ENCODE peak calls at places on chromosomes 3 and 15, in eight cellular contexts. K is epithelial cell of esophagus; W is CD8-positive, alpha-beta T cell; F is stimulated activated CD8-positive, alpha-beta memory T cell treated with anti-CD3 and anti-CD28 coated beads, Interleukin-15, amount 100 ng/mL, for 1 hour; M is astrocyte; N is amniotic stem cell; J is NCI-H1105 treated with DMSO at 0.1 percent for 48 hours; L is NCI-H446 treated with DMSO at 0.1 percent for 48 hours. U is an unnamed sample.
A peak's percentile ranks its signal among the peaks of the same experiment; 100 is the strongest.

GRCh38 chr3:130849111-130849552 is 44.8 kb upstream of the ATP2C1 start:
- DNase-seq in K (peak; percentile 36), W (no peak), F (no peak), M (no peak), N (no peak), J (peak; percentile 96), L (no peak), U (no peak)

GRCh38 chr3:58073315-58074125 is 65.3 kb downstream of the FLNB start:
- DNase-seq in K (no peak), W (no peak), F (no peak), M (peak; percentile 71), N (no peak), J (no peak), L (no peak), U (no peak)

GRCh38 chr15:101258238-101259144 is 6.6 kb upstream of the CHSY1 start:
- DNase-seq in K (peak; percentile 75), W (peak; percentile 45), F (peak; percentile 37), M (peak; percentile 46), N (peak; percentile 47), J (peak; percentile 75), L (peak; percentile 5), U (no peak)

GRCh38 chr15:90642464-90643300 is 74.5 kb upstream of the BLM start:
- DNase-seq in K (no peak), W (no peak), F (no peak), M (no peak), N (no peak), J (no peak), L (no peak), U (no peak)

GRCh38 chr15:98609144-98609852 is 39.0 kb upstream of the IGF1R start:
- DNase-seq in K (peak; percentile 77), W (no peak), F (no peak), M (peak; percentile 57), N (no peak), J (no peak), L (no peak), U (no peak)

GRCh38 chr15:52819253-52819652 is 29.1 kb upstream of the ONECUT1 start:
- DNase-seq in K (no peak), W (no peak), F (no peak), M (no peak), N (no peak), J (no peak), L (no peak), U (no peak)

GRCh38 chr3:63927623-63928280 is 15.6 kb upstream of the SCAANT1 start:
- DNase-seq in K (no peak), W (no peak), F (no peak), M (no peak), N (no peak), J (no peak), L (no peak), U (no peak)

GRCh38 chr3:93969443-93969842 is 4.3 kb downstream of the PROS1 start:
- DNase-seq in K (peak; percentile 68), W (no peak), F (no peak), M (peak; percentile 49), N (no peak), J (no peak), L (peak; percentile 9), U (no peak)

GRCh38 chr3:112769624-112770023 is 77.0 kb downstream of the CD200R1L start:
- DNase-seq in K (peak; percentile 73), W (no peak), F (no peak), M (peak; percentile 58), N (no peak), J (no peak), L (no peak), U (no peak)

GRCh38 chr3:147423601-147424324 is 14.6 kb downstream of the ZIC1 start:
- DNase-seq in K (no peak), W (no peak), F (no peak), M (no peak), N (no peak), J (no peak), L (no peak), U (no peak)

GRCh38 chr3:4596596-4596995 is 103.4 kb downstream of the ITPR1 start:
- DNase-seq in K (no peak), W (no peak), F (no peak), M (no peak), N (no peak), J (no peak), L (no peak), U (no peak)

GRCh38 chr3:116579843-116580242 is 129.7 kb upstream of the TUSC7 start:
- DNase-seq in K (peak; percentile 25), W (no peak), F (no peak), M (peak; percentile 5), N (no peak), J (no peak), L (no peak), U (no peak)

GRCh38 chr15:101689901-101690300 is 34.4 kb downstream of the TARS3 start:
- DNase-seq in K (peak; percentile 62), W (no peak), F (no peak), M (peak; percentile 34), N (no peak), J (no peak), L (no peak), U (no peak)

GRCh38 chr3:162491957-162492356 is 995.3 kb downstream of the OTOL1 start:
- DNase-seq in K (peak; percentile 24), W (no peak), F (no peak), M (peak; percentile 7), N (no peak), J (no peak), L (no peak), U (no peak)

GRCh38 chr3:136193273-136194043 is 2.7 kb downstream of the MSL2 start:
- DNase-seq in K (peak; percentile 36), W (no peak), F (no peak), M (no peak), N (no peak), J (peak; percentile 38), L (no peak), U (peak; percentile 2)

GRCh38 chr3:39234705-39235104 is 42.3 kb upstream of the XIRP1 start:
- DNase-seq in K (peak; percentile 24), W (peak; percentile 37), F (no peak), M (no peak), N (no peak), J (no peak), L (no peak), U (no peak)

GRCh38 chr3:196969660-196970546 is 1.3 kb upstream of the PIGZ start:
- DNase-seq in K (peak; percentile 62), W (peak; percentile 51), F (peak; percentile 25), M (no peak), N (no peak), J (peak; percentile 61), L (peak; percentile 24), U (peak; percentile 42)

GRCh38 chr3:83715307-83715706 is 1243.5 kb upstream of the CADM2 start:
- DNase-seq in K (no peak), W (no peak), F (no peak), M (no peak), N (no peak), J (no peak), L (no peak), U (no peak)

GRCh38 chr15:60591491-60592385 is 112.8 kb upstream of the ICE2 start:
- DNase-seq in K (peak; percentile 21), W (peak; percentile 61), F (no peak), M (no peak), N (no peak), J (peak; percentile 66), L (no peak), U (peak; percentile 78)

GRCh38 chr3:56783644-56784451 is 17.9 kb downstream of the ARHGEF3 start:
- DNase-seq in K (peak; percentile 94), W (peak; percentile 86), F (peak; percentile 48), M (peak; percentile 89), N (no peak), J (peak; percentile 90), L (peak; percentile 48), U (peak; percentile 32)

GRCh38 chr3:153072382-153072781 is 89.6 kb upstream of the RAP2B start:
- DNase-seq in K (no peak), W (no peak), F (no peak), M (no peak), N (no peak), J (no peak), L (no peak), U (no peak)

GRCh38 chr15:20106026-20106425 is 435.6 kb downstream of the GOLGA6L6 start:
- DNase-seq in K (no peak), W (peak; percentile 12), F (no peak), M (no peak), N (no peak), J (no peak), L (no peak), U (no peak)

GRCh38 chr15:69540622-69541021 is 88.0 kb downstream of the RPLP1 start:
- DNase-seq in K (no peak), W (no peak), F (no peak), M (no peak), N (no peak), J (peak; percentile 98), L (no peak), U (no peak)

GRCh38 chr3:7875858-7876442 is 625.7 kb upstream of the LMCD1 start:
- DNase-seq in K (peak; percentile 82), W (no peak), F (no peak), M (peak; percentile 95), N (no peak), J (no peak), L (no peak), U (no peak)

GRCh38 chr15:55791576-55792400 is 48.8 kb upstream of the PRTG start:
- DNase-seq in K (peak; percentile 67), W (no peak), F (no peak), M (peak; percentile 93), N (no peak), J (peak; percentile 56), L (no peak), U (no peak)

GRCh38 chr3:35727179-35727578 is 87.9 kb downstream of the ARPP21 start:
- DNase-seq in K (peak; percentile 5), W (no peak), F (no peak), M (no peak), N (no peak), J (no peak), L (no peak), U (no peak)

GRCh38 chr3:148601766-148602685 is 95.7 kb upstream of the AGTR1 start:
- DNase-seq in K (no peak), W (no peak), F (no peak), M (peak; percentile 9), N (no peak), J (no peak), L (no peak), U (no peak)

GRCh38 chr15:76059320-76060097 is at the start of gene TMEM266:
- DNase-seq in K (peak; percentile 47), W (peak; percentile 19), F (no peak), M (peak; percentile 13), N (no peak), J (peak; percentile 38), L (no peak), U (no peak)

GRCh38 chr3:142987080-142987700 is 14.2 kb upstream of the U2SURP start:
- DNase-seq in K (peak; percentile 53), W (no peak), F (no peak), M (no peak), N (no peak), J (peak; percentile 75), L (peak; percentile 41), U (no peak)

GRCh38 chr3:124558898-124559649 is 171.2 kb upstream of the UMPS start:
- DNase-seq in K (peak; percentile 93), W (no peak), F (no peak), M (peak; percentile 97), N (peak; percentile 91), J (peak; percentile 96), L (peak; percentile 95), U (peak; percentile 68)

GRCh38 chr3:114550155-114550554 is 256.3 kb downstream of the TIGIT start:
- DNase-seq in K (no peak), W (no peak), F (no peak), M (peak; percentile 55), N (no peak), J (no peak), L (no peak), U (no peak)

GRCh38 chr15:88664151-88664778 is 25.4 kb downstream of the ISG20 start:
- DNase-seq in K (no peak), W (peak; percentile 66), F (no peak), M (no peak), N (no peak), J (no peak), L (no peak), U (no peak)

GRCh38 chr3:51637941-51638471 is 33.0 kb upstream of the TEX264 start:
- DNase-seq in K (peak; percentile 85), W (peak; percentile 35), F (no peak), M (peak; percentile 15), N (peak; percentile 11), J (no peak), L (peak; percentile 25), U (no peak)

U was measured in anterior cingulate cortex.